ENCODE peak calls at places on chromosomes 2 and 18, in ten cellular contexts. One of them, this sample, is unnamed.

GRCh38 chr2:39733070-39733674 is 45.9 kb downstream of the THUMPD2 start:
- DNase-seq in choroid plexus epithelial cell: no peak
- DNase-seq in heart right ventricle: no peak
- DNase-seq in neural progenitor cell: no peak
- DNase-seq in prostate gland: no peak
- DNase-seq in fibroblast of pulmonary artery: no peak
- DNase-seq in cardiac fibroblast: no peak
- DNase-seq in MM.1S: no peak
- DNase-seq in uterus: no peak
- DNase-seq in tibial nerve: no peak
- DNase-seq in this sample: no peak

GRCh38 chr2:200042102-200042735 is 86.8 kb downstream of the MAIP1 start:
- DNase-seq in fibroblast of pulmonary artery: peak
- DNase-seq in tibial nerve: no peak
- DNase-seq in MM.1S: no peak
- DNase-seq in uterus: no peak
- DNase-seq in choroid plexus epithelial cell: peak
- DNase-seq in neural progenitor cell: no peak
- DNase-seq in heart right ventricle: no peak
- DNase-seq in cardiac fibroblast: peak
- DNase-seq in prostate gland: no peak
- DNase-seq in this sample: peak

GRCh38 chr18:42187611-42188378 is 232.8 kb downstream of the PIK3C3 start:
- DNase-seq in tibial nerve: no peak
- DNase-seq in choroid plexus epithelial cell: no peak
- DNase-seq in fibroblast of pulmonary artery: no peak
- DNase-seq in cardiac fibroblast: no peak
- DNase-seq in prostate gland: no peak
- DNase-seq in neural progenitor cell: no peak
- DNase-seq in uterus: no peak
- DNase-seq in heart right ventricle: no peak
- DNase-seq in MM.1S: no peak
- DNase-seq in this sample: no peak

GRCh38 chr2:112483047-112483473 is 1.1 kb downstream of the TTL start:
- DNase-seq in heart right ventricle: no peak
- DNase-seq in prostate gland: no peak
- DNase-seq in neural progenitor cell: peak
- DNase-seq in choroid plexus epithelial cell: peak
- DNase-seq in tibial nerve: no peak
- DNase-seq in uterus: no peak
- DNase-seq in cardiac fibroblast: peak
- DNase-seq in fibroblast of pulmonary artery: peak
- DNase-seq in MM.1S: no peak
- DNase-seq in this sample: peak

GRCh38 chr2:202158796-202159195 is 79.6 kb downstream of the SUMO1 start:
- DNase-seq in heart right ventricle: no peak
- DNase-seq in fibroblast of pulmonary artery: peak
- DNase-seq in choroid plexus epithelial cell: peak
- DNase-seq in prostate gland: peak
- DNase-seq in tibial nerve: no peak
- DNase-seq in neural progenitor cell: no peak
- DNase-seq in uterus: no peak
- DNase-seq in cardiac fibroblast: peak
- DNase-seq in MM.1S: no peak
- DNase-seq in this sample: peak

GRCh38 chr2:71379086-71379485 is 47.5 kb downstream of the ZNF638 start:
- DNase-seq in choroid plexus epithelial cell: peak
- DNase-seq in fibroblast of pulmonary artery: peak
- DNase-seq in heart right ventricle: no peak
- DNase-seq in prostate gland: no peak
- DNase-seq in uterus: no peak
- DNase-seq in cardiac fibroblast: peak
- DNase-seq in neural progenitor cell: no peak
- DNase-seq in tibial nerve: no peak
- DNase-seq in MM.1S: peak
- DNase-seq in this sample: peak

GRCh38 chr2:3269425-3270094 is 108.1 kb downstream of the EIPR1 start:
- DNase-seq in choroid plexus epithelial cell: no peak
- DNase-seq in MM.1S: no peak
- DNase-seq in neural progenitor cell: no peak
- DNase-seq in uterus: no peak
- DNase-seq in heart right ventricle: no peak
- DNase-seq in cardiac fibroblast: no peak
- DNase-seq in fibroblast of pulmonary artery: no peak
- DNase-seq in prostate gland: no peak
- DNase-seq in tibial nerve: no peak
- DNase-seq in this sample: no peak

GRCh38 chr2:54052825-54053718 is 62.3 kb upstream of the ACYP2 start:
- DNase-seq in fibroblast of pulmonary artery: no peak
- DNase-seq in tibial nerve: no peak
- DNase-seq in cardiac fibroblast: no peak
- DNase-seq in uterus: no peak
- DNase-seq in prostate gland: no peak
- DNase-seq in neural progenitor cell: peak
- DNase-seq in MM.1S: peak
- DNase-seq in choroid plexus epithelial cell: no peak
- DNase-seq in heart right ventricle: no peak
- DNase-seq in this sample: no peak

GRCh38 chr2:33059452-33060156 is 112.9 kb downstream of the LTBP1 start:
- DNase-seq in fibroblast of pulmonary artery: peak
- DNase-seq in tibial nerve: no peak
- DNase-seq in MM.1S: no peak
- DNase-seq in heart right ventricle: no peak
- DNase-seq in cardiac fibroblast: no peak
- DNase-seq in choroid plexus epithelial cell: peak
- DNase-seq in prostate gland: no peak
- DNase-seq in uterus: no peak
- DNase-seq in neural progenitor cell: peak
- DNase-seq in this sample: peak

GRCh38 chr2:107325983-107326786 is 440.2 kb upstream of the ST6GAL2 start:
- DNase-seq in fibroblast of pulmonary artery: peak
- DNase-seq in neural progenitor cell: no peak
- DNase-seq in uterus: no peak
- DNase-seq in choroid plexus epithelial cell: peak
- DNase-seq in MM.1S: no peak
- DNase-seq in tibial nerve: peak
- DNase-seq in cardiac fibroblast: peak
- DNase-seq in heart right ventricle: no peak
- DNase-seq in prostate gland: no peak
- DNase-seq in this sample: peak

GRCh38 chr2:238494573-238494961 is 67.8 kb downstream of the ASB1 start:
- DNase-seq in fibroblast of pulmonary artery: no peak
- DNase-seq in MM.1S: no peak
- DNase-seq in prostate gland: no peak
- DNase-seq in uterus: no peak
- DNase-seq in heart right ventricle: no peak
- DNase-seq in tibial nerve: no peak
- DNase-seq in neural progenitor cell: no peak
- DNase-seq in cardiac fibroblast: no peak
- DNase-seq in choroid plexus epithelial cell: no peak
- DNase-seq in this sample: no peak

GRCh38 chr2:95761556-95761955 is 169.8 kb downstream of the TRIM43 start:
- DNase-seq in tibial nerve: no peak
- DNase-seq in heart right ventricle: no peak
- DNase-seq in uterus: no peak
- DNase-seq in MM.1S: no peak
- DNase-seq in neural progenitor cell: no peak
- DNase-seq in cardiac fibroblast: no peak
- DNase-seq in fibroblast of pulmonary artery: no peak
- DNase-seq in prostate gland: no peak
- DNase-seq in choroid plexus epithelial cell: no peak
- DNase-seq in this sample: no peak
- H3K4me3 ChIP-seq in tibial nerve: no peak
- H3K4me3 ChIP-seq in heart right ventricle: no peak
- H3K4me3 ChIP-seq in uterus: no peak
- H3K4me3 ChIP-seq in MM.1S: no peak
- H3K4me3 ChIP-seq in neural progenitor cell: no peak
- H3K4me3 ChIP-seq in cardiac fibroblast: no peak
- H3K4me3 ChIP-seq in fibroblast of pulmonary artery: no peak
- H3K4me3 ChIP-seq in prostate gland: no peak
- H3K4me3 ChIP-seq in choroid plexus epithelial cell: no peak
- H3K4me3 ChIP-seq in this sample: no peak

GRCh38 chr2:34912084-34912483 is 1313.0 kb upstream of the FAM98A start:
- DNase-seq in uterus: no peak
- DNase-seq in tibial nerve: no peak
- DNase-seq in cardiac fibroblast: no peak
- DNase-seq in fibroblast of pulmonary artery: no peak
- DNase-seq in prostate gland: no peak
- DNase-seq in neural progenitor cell: no peak
- DNase-seq in heart right ventricle: no peak
- DNase-seq in MM.1S: peak
- DNase-seq in choroid plexus epithelial cell: no peak
- DNase-seq in this sample: no peak

GRCh38 chr2:34910018-34910417 is 1310.9 kb upstream of the FAM98A start:
- DNase-seq in cardiac fibroblast: no peak
- DNase-seq in heart right ventricle: no peak
- DNase-seq in uterus: no peak
- DNase-seq in choroid plexus epithelial cell: no peak
- DNase-seq in fibroblast of pulmonary artery: no peak
- DNase-seq in prostate gland: no peak
- DNase-seq in tibial nerve: no peak
- DNase-seq in MM.1S: no peak
- DNase-seq in neural progenitor cell: no peak
- DNase-seq in this sample: no peak

GRCh38 chr2:34907812-34908211 is 1308.7 kb upstream of the FAM98A start:
- DNase-seq in heart right ventricle: no peak
- DNase-seq in choroid plexus epithelial cell: no peak
- DNase-seq in MM.1S: no peak
- DNase-seq in uterus: no peak
- DNase-seq in neural progenitor cell: no peak
- DNase-seq in tibial nerve: no peak
- DNase-seq in cardiac fibroblast: no peak
- DNase-seq in prostate gland: no peak
- DNase-seq in fibroblast of pulmonary artery: no peak
- DNase-seq in this sample: no peak
- TF ChIP-seq CTCF in heart right ventricle: no peak
- TF ChIP-seq CTCF in choroid plexus epithelial cell: no peak
- TF ChIP-seq CTCF in MM.1S: peak
- TF ChIP-seq CTCF in uterus: no peak
- TF ChIP-seq CTCF in neural progenitor cell: peak
- TF ChIP-seq CTCF in tibial nerve: no peak
- TF ChIP-seq CTCF in cardiac fibroblast: no peak
- TF ChIP-seq CTCF in prostate gland: no peak
- TF ChIP-seq CTCF in fibroblast of pulmonary artery: no peak
- TF ChIP-seq CTCF in this sample: no peak

GRCh38 chr2:143433840-143434239 is 304.6 kb downstream of the ARHGAP15 start:
- DNase-seq in tibial nerve: no peak
- DNase-seq in fibroblast of pulmonary artery: no peak
- DNase-seq in cardiac fibroblast: no peak
- DNase-seq in heart right ventricle: no peak
- DNase-seq in choroid plexus epithelial cell: no peak
- DNase-seq in uterus: no peak
- DNase-seq in MM.1S: no peak
- DNase-seq in prostate gland: no peak
- DNase-seq in neural progenitor cell: no peak
- DNase-seq in this sample: no peak
- H3K4me3 ChIP-seq in tibial nerve: no peak
- H3K4me3 ChIP-seq in fibroblast of pulmonary artery: no peak
- H3K4me3 ChIP-seq in cardiac fibroblast: no peak
- H3K4me3 ChIP-seq in heart right ventricle: no peak
- H3K4me3 ChIP-seq in choroid plexus epithelial cell: no peak
- H3K4me3 ChIP-seq in uterus: no peak
- H3K4me3 ChIP-seq in MM.1S: no peak
- H3K4me3 ChIP-seq in prostate gland: no peak
- H3K4me3 ChIP-seq in neural progenitor cell: no peak
- H3K4me3 ChIP-seq in this sample: no peak

DNA sequence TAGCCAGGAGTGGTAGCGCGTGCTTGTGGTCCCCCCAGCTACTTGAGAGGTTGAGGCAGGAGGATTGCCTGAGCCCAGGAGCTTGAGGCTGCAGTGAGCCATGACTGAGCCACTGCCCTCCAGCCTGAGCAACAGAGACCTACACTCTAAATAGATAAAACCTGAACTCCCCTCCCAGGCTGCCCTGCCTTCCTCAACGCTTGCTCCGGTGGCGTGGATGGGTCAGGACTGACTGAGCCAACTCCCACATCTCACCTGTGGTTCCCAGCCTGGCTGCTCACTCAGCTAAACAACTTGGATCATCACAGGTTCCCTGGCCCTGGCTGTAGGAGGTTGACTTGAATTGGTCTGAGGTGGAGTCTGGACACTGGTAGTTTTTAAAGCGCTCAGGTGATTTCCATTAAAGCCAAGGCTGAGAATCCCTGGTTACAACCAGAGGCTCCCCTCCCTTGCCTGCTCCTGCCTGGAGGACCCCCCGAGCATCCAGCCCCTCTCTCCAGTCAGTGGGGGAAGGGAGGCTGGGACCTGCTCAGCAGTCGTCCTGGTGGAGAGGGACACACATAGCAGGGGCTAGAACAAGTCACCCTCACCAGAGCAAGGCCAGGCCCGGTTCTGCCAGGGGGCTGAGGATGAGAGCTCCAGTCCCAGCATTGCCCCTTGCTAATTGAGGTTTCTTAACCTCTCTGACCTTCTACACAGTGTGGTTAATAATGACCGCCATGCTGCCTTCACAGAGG is 47.0 kb upstream of the TAF1B start:
- DNase-seq in uterus: no peak
- DNase-seq in cardiac fibroblast: no peak
- DNase-seq in tibial nerve: no peak
- DNase-seq in heart right ventricle: no peak
- DNase-seq in prostate gland: no peak
- DNase-seq in MM.1S: no peak
- DNase-seq in fibroblast of pulmonary artery: no peak
- DNase-seq in choroid plexus epithelial cell: no peak
- DNase-seq in neural progenitor cell: peak
- DNase-seq in this sample: no peak
- TF ChIP-seq CTCF in uterus: no peak
- TF ChIP-seq CTCF in cardiac fibroblast: peak
- TF ChIP-seq CTCF in tibial nerve: no peak
- TF ChIP-seq CTCF in heart right ventricle: no peak
- TF ChIP-seq CTCF in prostate gland: no peak
- TF ChIP-seq CTCF in MM.1S: no peak
- TF ChIP-seq CTCF in fibroblast of pulmonary artery: peak
- TF ChIP-seq CTCF in choroid plexus epithelial cell: peak
- TF ChIP-seq CTCF in neural progenitor cell: peak
- TF ChIP-seq CTCF in this sample: peak